ENCODE peak calls at places on chromosomes 4 and X, in five cellular contexts. K is HCT116, P is suprapubic skin, B is breast epithelium, C is H1. W is an unnamed sample.

GRCh38 chrX:10833299-10834169 is 213.1 kb upstream of the MID1 start:
- DNase-seq in K (no peak), P (peak; percentile 74), B (peak; percentile 36), C (peak; percentile 51), W (peak; percentile 87)

GRCh38 chr4:173243321-173243720 is 74.7 kb downstream of the GALNT7 start:
- DNase-seq in K (no peak), P (no peak), B (no peak), C (no peak), W (no peak)

GRCh38 chr4:113435893-113436292 is 325.6 kb downstream of the CAMK2D start:
- DNase-seq in K (peak; percentile 84), P (no peak), B (peak; percentile 38), C (no peak), W (no peak)

GRCh38 chr4:76690091-76690905 is 207.6 kb downstream of the SOWAHB start:
- DNase-seq in K (no peak), P (no peak), B (no peak), C (no peak), W (no peak)

GRCh38 chr4:121738780-121739547 is 26.0 kb downstream of the SMIM43 start:
- DNase-seq in K (no peak), P (no peak), B (no peak), C (no peak), W (no peak)

GRCh38 chr4:10608501-10609219 is 75.9 kb downstream of the CLNK start:
- DNase-seq in K (no peak), P (no peak), B (no peak), C (no peak), W (no peak)

GRCh38 chr4:7328913-7329638 is 105.7 kb downstream of the PSAPL1 start:
- DNase-seq in K (peak; percentile 67), P (no peak), B (peak; percentile 40), C (no peak), W (no peak)

GRCh38 chr4:153409924-153410501 is 56.1 kb upstream of the TMEM131L start:
- DNase-seq in K (no peak), P (no peak), B (no peak), C (no peak), W (no peak)

GRCh38 chrX:123731258-123731986 is 1.4 kb downstream of the THOC2 start:
- DNase-seq in K (no peak), P (no peak), B (no peak), C (no peak), W (no peak)

GRCh38 chr4:101162990-101163380 is 184.3 kb downstream of the PPP3CA start:
- DNase-seq in K (no peak), P (no peak), B (no peak), C (no peak), W (no peak)

GRCh38 chrX:133921764-133922389 is 63.5 kb downstream of the GPC3 start:
- DNase-seq in K (peak; percentile 50), P (no peak), B (no peak), C (peak; percentile 68), W (no peak)

GRCh38 chrX:72169008-72169728 is 12.4 kb upstream of the PIN4 start:
- DNase-seq in K (no peak), P (no peak), B (no peak), C (no peak), W (no peak)

DNA sequence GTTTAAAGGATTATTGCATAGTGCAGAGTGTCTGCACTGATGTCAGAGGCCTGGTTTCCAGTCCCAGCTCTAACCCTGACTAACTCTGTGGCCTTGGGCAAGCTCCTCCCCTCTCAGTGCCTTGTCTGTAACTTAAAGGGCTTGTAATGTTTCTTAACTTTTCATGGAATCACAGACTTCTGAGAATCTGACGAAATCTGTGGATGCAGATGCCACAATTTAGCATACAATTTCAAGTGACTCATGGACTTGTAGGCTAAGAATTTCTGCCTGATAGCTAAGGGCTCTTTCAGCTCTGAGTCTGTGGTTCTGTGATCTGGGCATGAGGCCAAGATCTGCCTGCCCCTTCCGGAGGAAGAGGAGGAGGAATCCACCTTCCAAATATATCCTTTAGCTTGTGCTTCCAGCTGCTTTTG is 236.9 kb downstream of the AR start:
- DNase-seq in K (no peak), P (peak; percentile 74), B (no peak), C (no peak), W (no peak)
- H3K4me3 ChIP-seq in K (no peak overlapping the region), P (no peak overlapping the region), B (no peak overlapping the region), C (no peak overlapping the region), W (no peak overlapping the region)

GRCh38 chr4:116357758-116358157 is 727.6 kb downstream of the TRAM1L1 start:
- DNase-seq in K (no peak), P (no peak), B (no peak), C (no peak), W (no peak)
- TF ChIP-seq POLR2AphosphoS5 in K (no peak), P (no peak), B (no peak), C (no peak), W (no peak)

GRCh38 chr4:176193126-176193525 is 2.3 kb downstream of the SPATA4 start:
- DNase-seq in K (no peak), P (no peak), B (no peak), C (no peak), W (no peak)

GRCh38 chr4:176198316-176198903 is 3.0 kb upstream of the SPATA4 start:
- DNase-seq in K (no peak), P (no peak), B (no peak), C (no peak), W (no peak)

GRCh38 chr4:176191974-176192373 is 3.4 kb downstream of the SPATA4 start:
- DNase-seq in K (no peak), P (no peak), B (no peak), C (no peak), W (no peak)

GRCh38 chr4:176193898-176194297 is 1.5 kb downstream of the SPATA4 start:
- DNase-seq in K (peak; percentile 29), P (no peak), B (no peak), C (no peak), W (no peak)

DNA sequence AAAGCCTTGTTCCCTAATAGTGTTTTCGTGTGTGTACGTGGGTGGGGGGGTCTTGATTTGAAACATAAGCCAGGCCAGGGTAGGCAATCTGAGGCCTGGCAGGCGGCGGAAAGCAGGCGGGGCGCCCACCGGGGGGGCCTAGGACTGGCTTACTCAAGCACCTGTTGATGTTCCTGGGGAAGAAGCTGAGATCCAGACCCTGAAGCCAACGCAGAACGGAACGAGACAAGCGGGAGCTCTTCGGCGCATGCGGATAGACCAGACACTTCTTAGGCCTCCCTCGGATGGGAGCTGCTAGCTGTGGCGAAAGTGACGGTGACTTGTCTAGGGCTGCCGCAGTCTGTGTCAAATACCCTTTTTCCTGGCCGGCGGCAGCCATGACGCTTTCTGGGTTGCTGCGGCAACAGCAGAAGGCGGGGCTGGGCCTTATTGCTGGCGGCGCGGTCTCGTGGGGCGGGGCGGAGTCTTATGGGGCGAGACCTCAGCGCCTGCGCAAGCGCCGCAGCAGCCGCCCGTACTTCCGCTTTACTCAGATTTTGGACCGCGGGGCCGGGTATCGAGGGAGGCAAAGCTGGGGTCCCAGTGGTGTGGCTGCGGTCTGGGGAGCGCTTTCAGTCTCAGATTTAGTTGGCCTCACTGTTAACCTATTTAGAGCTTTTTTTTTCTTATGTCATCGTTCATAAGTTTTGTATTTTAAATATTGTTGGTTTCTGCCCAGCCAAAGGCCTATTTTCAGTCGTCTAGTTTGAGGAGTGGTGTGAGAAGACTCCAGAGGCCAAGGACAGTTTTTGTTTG is at the start of gene SPATA4:
- DNase-seq in K (peak; percentile 73), P (peak; percentile 94), B (peak; percentile 84), C (peak; percentile 92), W (peak; percentile 90)
- TF ChIP-seq POLR2A in K (peak; percentile 41), P (peak; percentile 35), B (no peak), C (peak; percentile 42), W (no peak)

DNA sequence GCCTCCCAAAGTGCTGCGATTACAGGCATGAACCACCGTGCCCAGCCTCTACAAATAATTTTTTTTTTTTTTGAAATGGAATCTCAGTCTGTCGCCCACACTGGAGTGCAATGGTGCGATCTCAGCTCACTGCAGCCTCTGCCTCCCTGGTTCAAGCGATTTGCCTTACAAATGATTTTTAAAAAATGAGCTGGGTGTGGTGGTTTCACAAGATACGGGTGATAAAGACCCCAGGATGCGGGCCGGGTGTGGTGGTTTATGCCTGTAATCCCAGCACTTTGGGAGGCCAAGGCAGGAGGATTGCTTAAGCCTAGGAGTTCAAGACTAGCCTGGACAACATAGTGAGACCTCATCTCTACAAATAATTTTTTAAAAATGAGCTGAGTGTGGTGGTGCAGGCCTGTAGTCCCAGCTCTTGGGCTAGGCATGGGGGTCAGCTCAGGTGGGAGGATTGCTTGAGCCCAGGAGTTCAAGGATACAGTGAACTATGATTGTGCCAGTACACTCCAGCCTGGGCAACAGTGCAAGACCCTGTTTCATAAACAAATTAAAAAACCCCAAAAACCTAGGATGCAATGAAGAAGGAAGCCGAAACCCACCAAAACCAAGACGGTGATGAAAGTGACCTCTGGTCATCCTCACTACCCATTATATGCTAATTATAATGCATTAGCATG is 27.5 kb downstream of the PDGFRA start:
- DNase-seq in K (no peak), P (no peak), B (no peak), C (no peak), W (no peak)
- H3K4me3 ChIP-seq in K (no peak overlapping the region), P (no peak overlapping the region), B (no peak overlapping the region), C (no peak overlapping the region), W (no peak overlapping the region)